ENCODE peak calls at places on chromosomes 1 and 21, in seven cellular contexts. R is SK-N-SH, U is cardiac fibroblast, S is SJSA1, K is MM.1S, G is fibroblast of lung, E is PC-9. A is an unnamed sample.
A peak's percentile ranks its signal among the peaks of the same experiment; 100 is the strongest.

GRCh38 chr1:76901158-76901767 is 34.0 kb downstream of the ST6GALNAC5 start:
- DNase-seq in U (peak; percentile 73), R (peak; percentile 27), G (peak; percentile 60), S (peak; percentile 47), E (no peak), K (peak; percentile 70), A (no peak)

GRCh38 chr1:22257286-22258275 is 114.7 kb upstream of the WNT4 start:
- DNase-seq in G (peak; percentile 5), E (no peak), S (no peak), K (no peak), U (no peak), R (no peak), A (no peak)

GRCh38 chr1:20165522-20165951 is 20.4 kb upstream of the UBXN10 start:
- DNase-seq in U (peak; percentile 22), S (no peak), K (no peak), R (peak; percentile 60), E (no peak), G (peak; percentile 18), A (no peak)

GRCh38 chr1:218164111-218164929 is 120.8 kb upstream of the RRP15 start:
- DNase-seq in K (peak; percentile 93), U (peak; percentile 25), S (peak; percentile 44), E (no peak), R (peak; percentile 76), G (peak; percentile 40), A (no peak)

GRCh38 chr1:234107416-234108021 is 203.0 kb downstream of the SLC35F3 start:
- DNase-seq in U (no peak), E (no peak), K (no peak), S (no peak), G (no peak), R (no peak), A (no peak)

GRCh38 chr1:174996474-174996873 is 3.3 kb upstream of the CACYBP start:
- DNase-seq in R (no peak), E (peak; percentile 78), G (peak; percentile 61), K (no peak), S (no peak), U (peak; percentile 70), A (no peak)

GRCh38 chr1:237953238-237953637 is 62.5 kb upstream of the ZP4 start:
- DNase-seq in G (no peak), U (no peak), E (no peak), S (no peak), R (no peak), K (no peak), A (no peak)

GRCh38 chr1:17834561-17835100 is 79.5 kb downstream of the ACTL8 start:
- DNase-seq in R (peak; percentile 32), G (no peak), U (no peak), S (no peak), K (no peak), E (no peak), A (no peak)

GRCh38 chr1:209199822-209200221 is 383.7 kb upstream of the CAMK1G start:
- DNase-seq in E (no peak), G (no peak), S (no peak), R (no peak), U (no peak), K (no peak), A (no peak)

GRCh38 chr1:209202826-209203439 is 380.6 kb upstream of the CAMK1G start:
- DNase-seq in K (peak; percentile 58), E (peak; percentile 50), U (peak; percentile 72), S (peak; percentile 28), G (peak; percentile 66), R (peak; percentile 65), A (peak; percentile 17)

GRCh38 chr1:209196140-209196539 is 387.4 kb upstream of the CAMK1G start:
- DNase-seq in G (no peak), K (no peak), S (no peak), R (no peak), U (no peak), E (no peak), A (no peak)

GRCh38 chr1:209199371-209199770 is 384.1 kb upstream of the CAMK1G start:
- DNase-seq in G (no peak), S (no peak), R (no peak), K (no peak), E (no peak), U (no peak), A (no peak)

DNA sequence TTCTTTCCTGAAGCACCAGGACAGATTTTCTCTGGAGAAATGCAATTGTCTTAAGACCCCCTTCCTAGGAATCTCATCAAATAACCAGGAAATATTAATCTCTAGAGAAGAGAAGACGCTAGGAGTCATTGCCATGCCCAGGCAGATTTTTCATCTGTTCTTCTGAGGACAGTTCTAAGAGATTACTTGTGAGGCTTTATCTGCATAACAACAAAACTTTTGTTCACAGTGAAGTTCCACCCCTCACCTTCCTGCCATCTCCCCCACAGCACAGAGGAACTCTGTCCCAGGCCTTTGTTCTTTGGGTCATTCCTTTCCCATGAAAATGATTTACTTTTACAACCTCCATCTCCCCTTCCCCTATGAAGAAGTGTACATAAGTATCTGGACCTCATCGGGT is 384.6 kb upstream of the CAMK1G start:
- DNase-seq in E (no peak), G (no peak), R (no peak), S (no peak), U (no peak), K (no peak), A (no peak)
- H3K4me3 ChIP-seq in E (no peak overlapping the region), G (no peak overlapping the region), R (no peak overlapping the region), S (no peak overlapping the region), U (no peak overlapping the region), K (no peak overlapping the region), A (no peak overlapping the region)

DNA sequence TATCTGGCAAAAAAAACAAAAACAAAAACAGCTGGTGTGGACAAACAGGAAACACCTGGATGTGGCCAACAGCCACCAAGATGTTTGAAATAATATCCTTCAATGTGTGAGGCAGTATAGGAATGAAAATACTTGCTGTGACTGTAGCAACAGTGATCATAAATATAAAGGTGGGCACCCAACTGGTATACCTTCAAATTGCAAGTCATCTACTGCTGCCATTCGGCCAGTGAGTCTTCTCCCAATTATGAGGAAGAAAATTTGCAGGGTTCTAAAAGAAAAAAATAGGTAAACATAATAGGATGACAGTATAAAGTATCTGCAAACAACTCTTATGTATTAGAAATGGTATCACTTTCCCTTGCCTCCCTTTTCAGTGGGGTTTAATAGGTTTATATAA is 881 bp downstream of the YIPF1 start:
- DNase-seq in G (no peak), E (peak; percentile 56), S (no peak), U (no peak), R (no peak), K (peak; percentile 30), A (no peak)
- H3K4me3 ChIP-seq in G (peak overlapping the region; percentile 81), E (peak overlapping the region; percentile 83), S (peak overlapping the region; percentile 69), U (peak overlapping the region; percentile 94), R (peak overlapping the region; percentile 100), K (peak overlapping the region; percentile 99), A (peak overlapping the region; percentile 73)

DNA sequence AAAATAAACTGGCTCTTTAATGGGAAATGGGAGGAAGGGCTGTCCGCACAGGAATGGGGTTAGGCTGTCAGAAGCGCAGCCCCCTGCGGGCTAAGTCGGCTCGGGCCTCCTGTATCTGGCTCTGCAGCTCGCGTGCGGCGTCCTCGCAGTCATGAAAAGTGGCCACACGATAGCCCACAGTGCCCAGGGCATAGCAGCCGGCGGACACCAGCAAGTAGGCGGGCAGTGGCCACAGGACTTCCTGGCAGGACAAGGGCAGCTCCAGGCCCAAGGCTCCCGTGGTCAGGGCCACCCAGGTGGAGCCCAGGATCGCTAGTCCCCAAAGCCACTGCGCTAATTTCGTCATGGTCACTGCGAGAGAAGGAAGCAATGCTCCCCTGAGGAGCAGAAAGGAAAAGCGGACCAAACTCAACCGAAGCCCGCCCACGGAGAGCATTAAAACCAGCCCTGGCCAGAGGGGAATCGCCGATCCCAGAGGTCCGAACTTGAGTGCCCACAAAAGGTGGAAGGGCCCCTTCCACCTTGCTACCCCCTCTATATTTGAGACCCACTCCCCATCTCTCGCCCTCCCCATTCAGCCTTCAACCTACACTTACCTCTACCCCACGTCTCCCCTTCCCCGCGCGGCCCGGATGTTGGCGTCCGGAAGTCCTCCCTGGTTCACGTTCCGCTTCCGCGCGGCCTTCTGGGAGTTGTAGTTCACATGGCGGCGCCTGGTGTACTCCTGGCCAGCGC is at the start of gene DPM3:
- DNase-seq in G (peak; percentile 76), R (peak; percentile 89), E (peak; percentile 63), S (peak; percentile 78), K (peak; percentile 93), U (peak; percentile 81), A (no peak)
- H3K4me3 ChIP-seq in G (peak within 1 kb of the TSS; percentile 97), R (peak within 1 kb of the TSS; percentile 79), E (peak within 1 kb of the TSS; percentile 64), S (peak within 1 kb of the TSS; percentile 67), K (peak within 1 kb of the TSS; percentile 85), U (peak within 1 kb of the TSS; percentile 90), A (peak within 1 kb of the TSS; percentile 83)

GRCh38 chr1:82171955-82172354 is 371.2 kb downstream of the ADGRL2 start:
- DNase-seq in S (no peak), R (no peak), K (no peak), U (no peak), E (no peak), G (no peak), A (no peak)
- H3K4me3 ChIP-seq in S (no peak overlapping the region), R (no peak overlapping the region), K (no peak overlapping the region), U (no peak overlapping the region), E (no peak overlapping the region), G (no peak overlapping the region), A (no peak overlapping the region)

GRCh38 chr21:46097826-46098286 is at the start of gene COL6A2:
- DNase-seq in K (no peak), E (no peak), G (peak; percentile 64), R (peak; percentile 97), U (peak; percentile 58), S (peak; percentile 31), A (no peak)

GRCh38 chr21:46098303-46099141 is 610 bp downstream of the COL6A2 start:
- DNase-seq in G (no peak), R (peak; percentile 86), K (no peak), U (no peak), S (peak; percentile 38), E (no peak), A (no peak)

GRCh38 chr21:46100426-46100825 is 2.5 kb downstream of the COL6A2 start:
- DNase-seq in E (no peak), G (peak; percentile 76), U (peak; percentile 74), R (no peak), S (peak; percentile 56), K (no peak), A (peak; percentile 59)

GRCh38 chr21:46100020-46100419 is 2.1 kb downstream of the COL6A2 start:
- DNase-seq in E (no peak), S (no peak), R (no peak), U (no peak), K (no peak), G (no peak), A (no peak)

GRCh38 chr21:46099476-46099875 is 1.6 kb downstream of the COL6A2 start:
- DNase-seq in R (peak; percentile 47), G (peak; percentile 54), E (no peak), S (peak; percentile 34), U (peak; percentile 53), K (no peak), A (no peak)
- H3K4me3 ChIP-seq in R (no peak overlapping the region), G (peak overlapping the region; percentile 89), E (no peak overlapping the region), S (peak overlapping the region; percentile 94), U (peak overlapping the region; percentile 82), K (no peak overlapping the region), A (peak overlapping the region; percentile 75)

GRCh38 chr1:153805929-153806750 is 30.9 kb downstream of the SLC27A3 start:
- DNase-seq in R (no peak), U (peak; percentile 13), E (no peak), G (peak; percentile 45), K (no peak), S (no peak), A (no peak)
- H3K4me3 ChIP-seq in R (no peak overlapping the region), U (no peak overlapping the region), E (no peak overlapping the region), G (no peak overlapping the region), K (no peak overlapping the region), S (no peak overlapping the region), A (no peak overlapping the region)